ENCODE peak calls at places on chromosomes 11 and 22, in five cellular contexts. K is NCI-H1105 treated with DMSO at 0.1 percent for 48 hours; B is CD8-positive, alpha-beta memory T cell; M is H9; F is CD8-positive, alpha-beta T cell. L is an unnamed sample.

GRCh38 chr11:128914216-128915147 is 23.3 kb downstream of the KCNJ5 start:
- DNase-seq in F (no peak), B (no peak), K (no peak), M (no peak), L (no peak)

GRCh38 chr11:69638941-69639681 is 1.8 kb upstream of the CCND1 start:
- DNase-seq in M (peak; percentile 98), K (peak; percentile 79), B (no peak), F (no peak), L (peak; percentile 69)

GRCh38 chr11:47997063-47998053 is 17.0 kb downstream of the PTPRJ start:
- DNase-seq in M (no peak), F (no peak), B (no peak), K (no peak), L (no peak)

GRCh38 chr11:76087749-76088148 is 118.6 kb downstream of the WNT11 start:
- DNase-seq in K (no peak), B (no peak), M (no peak), F (no peak), L (no peak)

GRCh38 chr11:95729462-95729861 is 60.1 kb downstream of the FAM76B start:
- DNase-seq in K (no peak), B (no peak), F (no peak), M (no peak), L (no peak)

GRCh38 chr11:44335052-44335894 is 25.3 kb upstream of the ALX4 start:
- DNase-seq in K (no peak), F (no peak), B (no peak), M (no peak), L (no peak)

GRCh38 chr22:30705710-30706651 is 11.3 kb downstream of the OSBP2 start:
- DNase-seq in K (no peak), F (no peak), B (peak; percentile 22), M (no peak), L (no peak)

GRCh38 chr22:28231423-28231822 is 312.4 kb upstream of the PITPNB start:
- DNase-seq in B (no peak), K (no peak), F (no peak), M (no peak), L (no peak)